ENCODE peak calls at places on chromosomes 12 and 14, in five cellular contexts. E, N, J, Z and D are unnamed samples. For H3K4me1, the result is how much of the 10 kb centered on the place peaks cover.

GRCh38 chr12:46487567-46488131 is 115.1 kb upstream of the SLC38A2 start:
- DNase-seq in E (no peak), N (no peak), J (no peak), Z (no peak), D (no peak)

GRCh38 chr12:94644622-94645021 is 5.7 kb downstream of the TMCC3 start:
- DNase-seq in E (no peak), N (no peak), J (peak), Z (no peak), D (no peak)

GRCh38 chr12:56362130-56363059 is at the start of gene APOF:
- DNase-seq in E (no peak), N (no peak), J (no peak), Z (no peak), D (no peak)

GRCh38 chr14:52553671-52554575 is 1.3 kb downstream of the GPR137C start:
- DNase-seq in E (peak), N (peak), J (peak), Z (peak), D (peak)

GRCh38 chr12:51381226-51382079 is 9.8 kb downstream of the GALNT6 start:
- DNase-seq in E (no peak), N (no peak), J (peak), Z (peak), D (no peak)

GRCh38 chr12:110717037-110717436 is 25.7 kb downstream of the PPP1CC start:
- DNase-seq in E (no peak), N (no peak), J (no peak), Z (no peak), D (no peak)

GRCh38 chr12:104555650-104556049 is 98.9 kb downstream of the CHST11 start:
- DNase-seq in E (no peak), N (no peak), J (no peak), Z (no peak), D (no peak)

GRCh38 chr14:73173092-73173735 is 36.9 kb downstream of the PSEN1 start:
- DNase-seq in E (no peak), N (no peak), J (peak), Z (no peak), D (no peak)

GRCh38 chr12:12723681-12724420 is 6.7 kb downstream of the CDKN1B start:
- DNase-seq in E (peak), N (no peak), J (peak), Z (peak), D (no peak)

GRCh38 chr12:92032965-92033364 is 112.7 kb downstream of the BTG1 start:
- DNase-seq in E (no peak), N (no peak), J (peak), Z (no peak), D (no peak)

GRCh38 chr14:94136575-94137331 is 7.3 kb upstream of the IFI27L2 start:
- DNase-seq in E (peak), N (peak), J (peak), Z (peak), D (peak)

GRCh38 chr14:51653096-51653814 is 1.5 kb downstream of the FRMD6 start:
- DNase-seq in E (peak), N (no peak), J (peak), Z (peak), D (no peak)

GRCh38 chr12:122080149-122081107 is 1.9 kb downstream of the MLXIP start:
- DNase-seq in E (no peak), N (peak), J (peak), Z (peak), D (no peak)

DNA sequence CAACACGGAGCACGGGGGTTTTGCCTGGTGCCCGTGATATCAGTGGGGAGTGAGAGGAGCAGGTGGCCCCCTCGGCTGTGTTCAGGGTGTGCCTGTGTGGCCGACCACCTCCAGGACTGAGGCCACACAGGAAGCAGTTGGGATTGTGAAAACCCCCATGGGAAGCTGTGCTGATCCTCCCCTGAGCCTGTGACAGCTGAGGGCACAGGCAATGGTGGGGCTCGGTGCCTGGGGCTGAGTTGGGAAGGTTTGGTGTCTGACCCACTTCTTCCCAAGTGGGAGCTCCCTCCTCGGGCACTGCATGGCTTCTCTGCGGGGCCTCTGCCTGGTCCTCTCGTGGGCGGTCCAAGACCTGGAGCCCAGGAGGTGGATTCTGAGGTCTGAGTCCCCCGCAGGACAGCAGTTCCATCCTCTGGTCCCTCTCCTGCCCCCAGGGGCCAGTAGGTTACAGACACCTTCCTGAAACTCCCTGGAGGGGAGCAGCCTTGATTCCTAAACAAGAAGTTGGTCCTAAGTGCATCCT is 17.9 kb downstream of the PACS2 start:
- DNase-seq in E (no peak), N (peak), J (no peak), Z (no peak), D (no peak)
- H3K4me1 ChIP-seq in E (under half), N (under half), J (under half), Z (half or more), D (half or more)

GRCh38 chr12:40552868-40553267 is 139.4 kb upstream of the CNTN1 start:
- DNase-seq in E (no peak), N (no peak), J (no peak), Z (no peak), D (no peak)

DNA sequence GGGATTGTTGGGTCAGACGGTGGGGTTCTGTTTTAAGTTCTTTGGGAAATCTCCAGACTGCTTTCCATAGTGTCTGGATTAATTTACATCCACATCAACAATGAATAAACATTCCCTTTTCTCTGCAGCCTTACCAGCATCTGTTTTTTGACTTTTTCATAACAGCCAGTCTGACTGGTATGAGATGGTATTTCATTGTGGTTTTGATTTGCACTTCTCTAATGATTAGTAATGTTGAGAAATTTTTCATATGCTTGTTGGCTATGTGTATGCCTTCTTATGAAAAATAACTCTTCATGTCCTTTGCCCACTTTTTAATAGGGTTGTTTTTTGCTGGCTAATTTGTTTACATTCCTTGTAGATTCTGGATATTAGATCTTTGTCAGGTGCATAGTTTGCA is 140.8 kb upstream of the CNTN1 start:
- DNase-seq in E (no peak), N (no peak), J (no peak), Z (no peak), D (no peak)
- H3K4me1 ChIP-seq in E (under half), N (under half), J (under half), Z (under half), D (under half)

GRCh38 chr12:123142518-123142840 is 8.4 kb downstream of the PITPNM2 start:
- DNase-seq in E (no peak), N (no peak), J (no peak), Z (no peak), D (no peak)

GRCh38 chr12:123142948-123143752 is 7.7 kb downstream of the PITPNM2 start:
- DNase-seq in E (no peak), N (no peak), J (no peak), Z (no peak), D (no peak)

GRCh38 chr12:123141615-123142517 is 9.0 kb downstream of the PITPNM2 start:
- DNase-seq in E (no peak), N (no peak), J (peak), Z (peak), D (no peak)

GRCh38 chr12:123140675-123141614 is 9.9 kb downstream of the PITPNM2 start:
- DNase-seq in E (no peak), N (no peak), J (no peak), Z (no peak), D (no peak)

DNA sequence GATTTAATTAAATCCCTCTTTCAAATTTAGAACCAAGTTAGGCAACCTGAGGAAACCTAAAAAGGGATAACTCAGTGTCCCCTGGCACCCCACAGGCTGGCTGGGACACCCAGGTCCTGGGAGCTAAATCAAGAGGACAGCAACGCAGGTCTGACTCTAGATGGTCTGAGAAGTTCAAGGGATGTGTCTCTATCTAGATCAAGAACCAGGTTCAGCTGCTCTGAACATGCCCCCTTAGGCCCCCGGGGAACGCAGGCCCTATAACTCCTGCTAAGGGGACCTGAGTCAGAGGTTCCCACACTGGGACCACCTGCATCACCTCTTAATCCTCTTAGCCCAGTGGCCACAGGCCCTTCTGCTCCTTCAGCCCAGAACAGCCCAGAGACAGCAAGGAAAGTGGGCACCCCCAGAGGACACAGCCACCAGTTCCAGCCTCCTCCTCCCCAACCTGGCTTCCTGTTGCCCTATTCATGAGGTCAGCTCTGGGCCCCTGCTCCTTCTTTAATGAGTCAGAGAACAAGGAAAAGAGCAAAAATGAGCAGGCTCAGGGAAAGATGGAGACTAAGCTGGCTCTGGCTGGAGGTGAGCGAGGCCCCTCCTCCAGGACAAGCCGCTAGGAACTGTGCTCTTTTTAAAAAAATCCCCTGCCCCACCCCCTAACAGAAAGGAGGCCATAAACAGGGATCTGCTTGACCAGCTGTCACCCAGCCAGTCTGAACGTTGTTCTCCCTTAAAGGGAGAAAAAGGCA is 10.8 kb downstream of the PITPNM2 start:
- DNase-seq in E (no peak), N (no peak), J (peak), Z (no peak), D (no peak)
- H3K4me1 ChIP-seq in E (under half), N (under half), J (under half), Z (half or more), D (under half)

DNA sequence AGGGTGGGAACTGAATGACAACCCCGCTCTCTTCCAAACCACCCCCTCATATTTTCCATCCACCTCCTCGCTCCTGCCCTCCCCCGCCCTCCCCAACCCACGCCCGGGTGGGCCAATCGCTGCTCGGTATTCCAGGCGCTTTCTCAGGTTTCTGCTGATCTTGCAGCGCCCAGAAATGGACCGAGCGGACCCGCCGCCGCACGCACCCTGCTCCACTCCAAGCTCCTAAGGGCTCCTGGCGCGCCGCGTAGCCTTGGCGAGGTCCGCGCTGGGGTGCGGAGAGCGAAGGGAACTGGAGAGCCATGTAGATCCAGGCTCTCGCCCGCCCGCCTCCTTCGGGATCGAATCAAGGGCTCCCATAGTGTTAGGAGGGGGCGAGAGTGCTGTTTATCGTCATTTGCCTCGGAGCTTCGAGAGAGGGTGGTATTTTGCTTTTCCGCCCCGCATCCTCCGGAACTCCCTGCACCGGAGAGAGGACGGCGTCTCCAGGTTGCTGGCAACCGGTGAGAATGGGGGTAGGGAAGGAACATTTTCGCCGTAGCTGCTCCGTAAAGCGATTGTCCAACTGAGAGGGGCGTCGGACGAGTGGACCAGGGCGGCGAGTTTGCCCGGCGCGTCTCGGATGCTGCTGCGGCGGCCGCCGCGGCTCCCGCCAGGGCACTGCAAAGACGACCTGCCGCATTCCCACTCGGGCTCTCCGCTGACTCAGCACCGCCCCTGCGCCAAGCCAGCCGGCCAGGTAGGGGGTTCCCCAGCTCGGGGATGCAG is at the start of gene KCNA1:
- DNase-seq in E (no peak), N (no peak), J (peak), Z (no peak), D (no peak)
- H3K4me1 ChIP-seq in E (under half), N (under half), J (under half), Z (under half), D (under half)